ENCODE peak calls at places on chromosome 12, in seven cellular contexts. One of them, this sample, is unnamed.

GRCh38 chr12:20368653-20369163 is 371 bp downstream of the PDE3A start:
- DNase-seq in cardiac muscle cell: peak; percentile 59
- DNase-seq in transverse colon: peak; percentile 23
- DNase-seq in thoracic aorta: no peak
- DNase-seq in stomach: no peak
- DNase-seq in esophagus squamous epithelium: no peak
- DNase-seq in GM12878: no peak
- DNase-seq in this sample: peak; percentile 8

GRCh38 chr12:87756111-87756510 is 273.1 kb downstream of the C12orf50 start:
- DNase-seq in cardiac muscle cell: no peak
- DNase-seq in transverse colon: no peak
- DNase-seq in thoracic aorta: no peak
- DNase-seq in stomach: no peak
- DNase-seq in esophagus squamous epithelium: no peak
- DNase-seq in GM12878: no peak
- DNase-seq in this sample: no peak

GRCh38 chr12:56206373-56207166 is 15.2 kb downstream of the RNF41 start:
- DNase-seq in cardiac muscle cell: peak; percentile 67
- DNase-seq in transverse colon: peak; percentile 65
- DNase-seq in thoracic aorta: no peak
- DNase-seq in stomach: peak; percentile 58
- DNase-seq in esophagus squamous epithelium: no peak
- DNase-seq in GM12878: no peak
- DNase-seq in this sample: peak; percentile 28

GRCh38 chr12:121483950-121484349 is 84.0 kb downstream of the RNF34 start:
- DNase-seq in cardiac muscle cell: no peak
- DNase-seq in transverse colon: no peak
- DNase-seq in thoracic aorta: no peak
- DNase-seq in stomach: no peak
- DNase-seq in esophagus squamous epithelium: no peak
- DNase-seq in GM12878: no peak
- DNase-seq in this sample: no peak

GRCh38 chr12:29389295-29389919 is 8.4 kb upstream of the ERGIC2 start:
- DNase-seq in cardiac muscle cell: no peak
- DNase-seq in transverse colon: no peak
- DNase-seq in thoracic aorta: no peak
- DNase-seq in stomach: no peak
- DNase-seq in esophagus squamous epithelium: no peak
- DNase-seq in GM12878: no peak
- DNase-seq in this sample: no peak

GRCh38 chr12:12511895-12512674 is 50.6 kb downstream of the DUSP16 start:
- DNase-seq in cardiac muscle cell: no peak
- DNase-seq in transverse colon: no peak
- DNase-seq in thoracic aorta: no peak
- DNase-seq in stomach: no peak
- DNase-seq in esophagus squamous epithelium: no peak
- DNase-seq in GM12878: no peak
- DNase-seq in this sample: no peak

GRCh38 chr12:111339306-111339938 is 29.5 kb downstream of the PHETA1 start:
- DNase-seq in cardiac muscle cell: no peak
- DNase-seq in transverse colon: no peak
- DNase-seq in thoracic aorta: no peak
- DNase-seq in stomach: no peak
- DNase-seq in esophagus squamous epithelium: no peak
- DNase-seq in GM12878: no peak
- DNase-seq in this sample: no peak

GRCh38 chr12:11553871-11554533 is 95.5 kb upstream of the ETV6 start:
- DNase-seq in cardiac muscle cell: peak; percentile 70
- DNase-seq in transverse colon: peak; percentile 58
- DNase-seq in thoracic aorta: no peak
- DNase-seq in stomach: peak; percentile 51
- DNase-seq in esophagus squamous epithelium: no peak
- DNase-seq in GM12878: peak; percentile 88
- DNase-seq in this sample: peak; percentile 75

GRCh38 chr12:115227137-115227615 is 543.2 kb upstream of the TBX3 start:
- DNase-seq in cardiac muscle cell: peak; percentile 36
- DNase-seq in transverse colon: no peak
- DNase-seq in thoracic aorta: no peak
- DNase-seq in stomach: no peak
- DNase-seq in esophagus squamous epithelium: no peak
- DNase-seq in GM12878: no peak
- DNase-seq in this sample: no peak

GRCh38 chr12:90958995-90959394 is 4.0 kb upstream of the CCER1 start:
- DNase-seq in cardiac muscle cell: no peak
- DNase-seq in transverse colon: no peak
- DNase-seq in thoracic aorta: no peak
- DNase-seq in stomach: no peak
- DNase-seq in esophagus squamous epithelium: no peak
- DNase-seq in GM12878: no peak
- DNase-seq in this sample: no peak

GRCh38 chr12:5428332-5429221 is 3.3 kb upstream of the NTF3 start:
- DNase-seq in cardiac muscle cell: peak; percentile 62
- DNase-seq in transverse colon: no peak
- DNase-seq in thoracic aorta: no peak
- DNase-seq in stomach: no peak
- DNase-seq in esophagus squamous epithelium: no peak
- DNase-seq in GM12878: no peak
- DNase-seq in this sample: no peak

GRCh38 chr12:114760151-114760877 is 76.3 kb upstream of the TBX3 start:
- DNase-seq in cardiac muscle cell: no peak
- DNase-seq in transverse colon: no peak
- DNase-seq in thoracic aorta: no peak
- DNase-seq in stomach: no peak
- DNase-seq in esophagus squamous epithelium: no peak
- DNase-seq in GM12878: no peak
- DNase-seq in this sample: no peak

GRCh38 chr12:45310627-45310968 is 94.7 kb downstream of the ANO6 start:
- DNase-seq in cardiac muscle cell: peak; percentile 19
- DNase-seq in transverse colon: no peak
- DNase-seq in thoracic aorta: no peak
- DNase-seq in stomach: no peak
- DNase-seq in esophagus squamous epithelium: no peak
- DNase-seq in GM12878: no peak
- DNase-seq in this sample: no peak

GRCh38 chr12:14418526-14418925 is 53.0 kb downstream of the ATF7IP start:
- DNase-seq in cardiac muscle cell: no peak
- DNase-seq in transverse colon: no peak
- DNase-seq in thoracic aorta: no peak
- DNase-seq in stomach: no peak
- DNase-seq in esophagus squamous epithelium: no peak
- DNase-seq in GM12878: no peak
- DNase-seq in this sample: no peak

GRCh38 chr12:109165599-109165998 is 49.2 kb downstream of the ACACB start:
- DNase-seq in cardiac muscle cell: no peak
- DNase-seq in transverse colon: no peak
- DNase-seq in thoracic aorta: no peak
- DNase-seq in stomach: no peak
- DNase-seq in esophagus squamous epithelium: no peak
- DNase-seq in GM12878: no peak
- DNase-seq in this sample: no peak

GRCh38 chr12:1579626-1580025 is 14.8 kb downstream of the FBXL14 start:
- DNase-seq in cardiac muscle cell: no peak
- DNase-seq in transverse colon: no peak
- DNase-seq in thoracic aorta: no peak
- DNase-seq in stomach: no peak
- DNase-seq in esophagus squamous epithelium: no peak
- DNase-seq in GM12878: no peak
- DNase-seq in this sample: no peak

GRCh38 chr12:78005094-78005492 is 174.4 kb downstream of the NAV3 start:
- DNase-seq in cardiac muscle cell: no peak
- DNase-seq in transverse colon: no peak
- DNase-seq in thoracic aorta: no peak
- DNase-seq in stomach: no peak
- DNase-seq in esophagus squamous epithelium: no peak
- DNase-seq in GM12878: no peak
- DNase-seq in this sample: no peak

GRCh38 chr12:15719230-15719629 is 70.0 kb downstream of the EPS8 start:
- DNase-seq in cardiac muscle cell: no peak
- DNase-seq in transverse colon: no peak
- DNase-seq in thoracic aorta: no peak
- DNase-seq in stomach: no peak
- DNase-seq in esophagus squamous epithelium: no peak
- DNase-seq in GM12878: no peak
- DNase-seq in this sample: no peak

GRCh38 chr12:113071427-113072112 is 15.0 kb downstream of the DTX1 start:
- DNase-seq in cardiac muscle cell: no peak
- DNase-seq in transverse colon: no peak
- DNase-seq in thoracic aorta: no peak
- DNase-seq in stomach: no peak
- DNase-seq in esophagus squamous epithelium: no peak
- DNase-seq in GM12878: no peak
- DNase-seq in this sample: no peak

GRCh38 chr12:11730299-11731041 is 81.0 kb downstream of the ETV6 start:
- DNase-seq in cardiac muscle cell: no peak
- DNase-seq in transverse colon: peak; percentile 75
- DNase-seq in thoracic aorta: no peak
- DNase-seq in stomach: peak; percentile 84
- DNase-seq in esophagus squamous epithelium: no peak
- DNase-seq in GM12878: peak; percentile 85
- DNase-seq in this sample: no peak

DNA sequence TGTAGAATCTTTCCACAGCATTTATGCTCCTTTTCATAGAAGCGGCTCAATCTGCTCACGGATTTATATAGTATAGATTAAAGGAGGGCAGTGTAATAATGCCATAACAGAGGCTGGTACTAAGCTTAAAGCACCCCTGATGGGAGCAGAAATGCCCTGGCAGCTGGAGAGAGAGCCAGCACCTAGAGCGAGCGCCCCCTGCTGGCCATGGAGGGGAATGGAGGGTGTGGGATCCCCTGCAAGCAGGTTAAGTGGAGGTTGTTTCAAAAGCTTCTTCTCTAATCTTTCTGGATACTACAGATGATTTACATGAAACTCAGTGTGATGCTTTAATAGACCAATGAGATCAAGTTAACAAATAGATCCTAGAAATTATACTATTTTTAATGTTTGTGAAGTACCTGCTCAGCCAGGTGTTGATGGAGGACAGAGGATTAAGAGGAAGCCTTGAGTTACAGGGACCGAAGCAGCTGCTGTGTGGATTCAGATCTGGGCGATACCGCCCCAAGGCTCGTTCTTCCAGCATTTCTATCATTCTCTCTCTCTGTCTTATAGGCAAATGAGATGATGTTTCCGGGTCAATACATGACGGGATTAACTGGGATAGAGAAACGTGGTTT is 1519.3 kb upstream of the TMEM132C start:
- DNase-seq in cardiac muscle cell: peak; percentile 57
- DNase-seq in transverse colon: peak; percentile 39
- DNase-seq in thoracic aorta: no peak
- DNase-seq in stomach: peak; percentile 47
- DNase-seq in esophagus squamous epithelium: no peak
- DNase-seq in GM12878: no peak
- DNase-seq in this sample: peak; percentile 34
- TF ChIP-seq CTCF in cardiac muscle cell: peak; percentile 51
- TF ChIP-seq CTCF in transverse colon: peak; percentile 61
- TF ChIP-seq CTCF in thoracic aorta: peak; percentile 82
- TF ChIP-seq CTCF in stomach: peak; percentile 53
- TF ChIP-seq CTCF in esophagus squamous epithelium: peak; percentile 75
- TF ChIP-seq CTCF in GM12878: peak; percentile 65
- TF ChIP-seq CTCF in this sample: peak; percentile 60

GRCh38 chr12:52763036-52763659 is 14.0 kb downstream of the KRT76 start:
- DNase-seq in cardiac muscle cell: no peak
- DNase-seq in transverse colon: no peak
- DNase-seq in thoracic aorta: no peak
- DNase-seq in stomach: no peak
- DNase-seq in esophagus squamous epithelium: no peak
- DNase-seq in GM12878: no peak
- DNase-seq in this sample: no peak
- H3K36me3 ChIP-seq in cardiac muscle cell: no peaks in the 10 kb centered on the region
- H3K36me3 ChIP-seq in transverse colon: no peaks in the 10 kb centered on the region
- H3K36me3 ChIP-seq in thoracic aorta: no peaks in the 10 kb centered on the region
- H3K36me3 ChIP-seq in stomach: no peaks in the 10 kb centered on the region
- H3K36me3 ChIP-seq in esophagus squamous epithelium: no peaks in the 10 kb centered on the region
- H3K36me3 ChIP-seq in GM12878: no peaks in the 10 kb centered on the region
- H3K36me3 ChIP-seq in this sample: no peaks in the 10 kb centered on the region

GRCh38 chr12:103586132-103586531 is 941 bp upstream of the STAB2 start:
- DNase-seq in cardiac muscle cell: no peak
- DNase-seq in transverse colon: no peak
- DNase-seq in thoracic aorta: no peak
- DNase-seq in stomach: no peak
- DNase-seq in esophagus squamous epithelium: no peak
- DNase-seq in GM12878: no peak
- DNase-seq in this sample: no peak
- TF ChIP-seq CTCF in cardiac muscle cell: no peak
- TF ChIP-seq CTCF in transverse colon: no peak
- TF ChIP-seq CTCF in thoracic aorta: no peak
- TF ChIP-seq CTCF in stomach: peak; percentile 20
- TF ChIP-seq CTCF in esophagus squamous epithelium: peak; percentile 12
- TF ChIP-seq CTCF in GM12878: no peak
- TF ChIP-seq CTCF in this sample: no peak

GRCh38 chr12:117007618-117008017 is 91.6 kb downstream of the TESC start:
- DNase-seq in cardiac muscle cell: no peak
- DNase-seq in transverse colon: no peak
- DNase-seq in thoracic aorta: no peak
- DNase-seq in stomach: no peak
- DNase-seq in esophagus squamous epithelium: no peak
- DNase-seq in GM12878: no peak
- DNase-seq in this sample: no peak

GRCh38 chr12:117013726-117014125 is 85.5 kb downstream of the TESC start:
- DNase-seq in cardiac muscle cell: no peak
- DNase-seq in transverse colon: no peak
- DNase-seq in thoracic aorta: no peak
- DNase-seq in stomach: no peak
- DNase-seq in esophagus squamous epithelium: no peak
- DNase-seq in GM12878: no peak
- DNase-seq in this sample: no peak

GRCh38 chr12:117009759-117010158 is 89.5 kb downstream of the TESC start:
- DNase-seq in cardiac muscle cell: no peak
- DNase-seq in transverse colon: no peak
- DNase-seq in thoracic aorta: no peak
- DNase-seq in stomach: no peak
- DNase-seq in esophagus squamous epithelium: no peak
- DNase-seq in GM12878: no peak
- DNase-seq in this sample: no peak

GRCh38 chr12:117012189-117012805 is 86.9 kb downstream of the TESC start:
- DNase-seq in cardiac muscle cell: no peak
- DNase-seq in transverse colon: no peak
- DNase-seq in thoracic aorta: no peak
- DNase-seq in stomach: no peak
- DNase-seq in esophagus squamous epithelium: no peak
- DNase-seq in GM12878: no peak
- DNase-seq in this sample: no peak

DNA sequence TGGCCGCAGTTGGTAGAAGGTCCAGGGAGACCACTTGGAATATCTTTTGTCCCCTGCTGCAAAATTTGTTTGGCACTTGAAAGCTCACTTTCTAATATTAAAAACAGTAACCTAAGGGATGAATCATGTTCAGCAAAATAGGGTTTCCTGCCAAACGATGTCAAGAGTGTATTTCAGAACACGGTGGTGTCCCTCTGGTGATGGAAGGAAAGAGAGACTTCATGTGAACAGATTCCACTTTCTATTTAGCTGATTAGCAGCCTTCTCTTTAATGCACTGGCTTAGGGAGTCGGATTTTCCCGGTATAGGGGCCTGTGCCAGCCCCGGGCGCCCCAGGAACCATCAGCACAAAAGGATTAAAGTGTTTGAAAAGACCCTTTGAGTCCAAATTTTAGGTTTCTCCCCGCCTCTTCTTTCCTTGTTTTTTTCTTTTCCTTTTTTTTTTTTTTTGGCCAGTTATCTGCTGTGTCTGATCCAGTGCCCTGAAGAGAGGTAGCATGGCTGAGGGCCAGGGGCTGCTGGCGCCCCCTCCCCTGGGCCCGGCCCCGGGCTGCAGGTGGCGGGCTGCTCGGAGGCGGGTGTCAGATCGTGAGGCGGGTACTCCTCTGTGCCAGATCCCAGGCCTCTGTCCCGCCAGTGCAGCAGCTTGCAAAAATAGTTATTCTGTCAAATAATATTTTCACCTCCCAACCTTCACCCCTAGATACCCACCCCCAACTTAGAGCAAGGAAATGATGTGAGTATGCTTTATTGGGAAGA is 88.3 kb downstream of the TESC start:
- DNase-seq in cardiac muscle cell: no peak
- DNase-seq in transverse colon: no peak
- DNase-seq in thoracic aorta: no peak
- DNase-seq in stomach: no peak
- DNase-seq in esophagus squamous epithelium: no peak
- DNase-seq in GM12878: no peak
- DNase-seq in this sample: no peak
- H3K36me3 ChIP-seq in cardiac muscle cell: peaks cover 6% of the 10 kb centered on the region
- H3K36me3 ChIP-seq in transverse colon: peaks cover 17% of the 10 kb centered on the region
- H3K36me3 ChIP-seq in thoracic aorta: peaks cover 26% of the 10 kb centered on the region
- H3K36me3 ChIP-seq in stomach: peaks cover 77% of the 10 kb centered on the region
- H3K36me3 ChIP-seq in esophagus squamous epithelium: no peaks in the 10 kb centered on the region
- H3K36me3 ChIP-seq in GM12878: no peaks in the 10 kb centered on the region
- H3K36me3 ChIP-seq in this sample: peaks cover 4% of the 10 kb centered on the region